ENCODE peak calls at places on chromosomes 2 and 18, in ten cellular contexts. One of them, this sample, is unnamed. For H3K9me3, the result is how much of the 10 kb centered on the place peaks cover.

GRCh38 chr2:119786312-119786711 is 26.6 kb downstream of the PTPN4 start:
- DNase-seq in tibial artery: no peak
- DNase-seq in CD8-positive, alpha-beta T cell: no peak
- DNase-seq in IMR-90: no peak
- DNase-seq in cardiac muscle cell: peak
- DNase-seq in lung: no peak
- DNase-seq in WERI-Rb-1: no peak
- DNase-seq in fibroblast of lung: no peak
- DNase-seq in body of pancreas: no peak
- DNase-seq in MM.1S: no peak
- DNase-seq in this sample: no peak

GRCh38 chr2:175432021-175432420 is 250.5 kb upstream of the ATP5MC3 start:
- DNase-seq in tibial artery: no peak
- DNase-seq in CD8-positive, alpha-beta T cell: no peak
- DNase-seq in IMR-90: no peak
- DNase-seq in cardiac muscle cell: no peak
- DNase-seq in lung: no peak
- DNase-seq in WERI-Rb-1: no peak
- DNase-seq in fibroblast of lung: no peak
- DNase-seq in body of pancreas: no peak
- DNase-seq in MM.1S: no peak
- DNase-seq in this sample: no peak

GRCh38 chr2:157785866-157786662 is 90.1 kb downstream of the ACVR1 start:
- DNase-seq in tibial artery: no peak
- DNase-seq in CD8-positive, alpha-beta T cell: no peak
- DNase-seq in IMR-90: peak
- DNase-seq in cardiac muscle cell: no peak
- DNase-seq in lung: no peak
- DNase-seq in WERI-Rb-1: peak
- DNase-seq in fibroblast of lung: peak
- DNase-seq in body of pancreas: no peak
- DNase-seq in MM.1S: no peak
- DNase-seq in this sample: no peak

GRCh38 chr2:151290467-151290866 is 999 bp upstream of the NMI start:
- DNase-seq in tibial artery: no peak
- DNase-seq in CD8-positive, alpha-beta T cell: no peak
- DNase-seq in IMR-90: no peak
- DNase-seq in cardiac muscle cell: no peak
- DNase-seq in lung: no peak
- DNase-seq in WERI-Rb-1: no peak
- DNase-seq in fibroblast of lung: no peak
- DNase-seq in body of pancreas: no peak
- DNase-seq in MM.1S: no peak
- DNase-seq in this sample: no peak

GRCh38 chr2:132659331-132659730 is 10.7 kb downstream of the LYPD1 start:
- DNase-seq in tibial artery: no peak
- DNase-seq in CD8-positive, alpha-beta T cell: no peak
- DNase-seq in IMR-90: no peak
- DNase-seq in cardiac muscle cell: no peak
- DNase-seq in lung: no peak
- DNase-seq in WERI-Rb-1: no peak
- DNase-seq in fibroblast of lung: no peak
- DNase-seq in body of pancreas: no peak
- DNase-seq in MM.1S: no peak
- DNase-seq in this sample: no peak

GRCh38 chr2:219908538-219908937 is 281.1 kb downstream of the SLC4A3 start:
- DNase-seq in tibial artery: no peak
- DNase-seq in CD8-positive, alpha-beta T cell: no peak
- DNase-seq in IMR-90: no peak
- DNase-seq in cardiac muscle cell: no peak
- DNase-seq in lung: no peak
- DNase-seq in WERI-Rb-1: peak
- DNase-seq in fibroblast of lung: no peak
- DNase-seq in body of pancreas: no peak
- DNase-seq in MM.1S: no peak
- DNase-seq in this sample: no peak

GRCh38 chr2:85785027-85785822 is 31.4 kb downstream of the ATOH8 start:
- DNase-seq in tibial artery: peak
- DNase-seq in CD8-positive, alpha-beta T cell: no peak
- DNase-seq in IMR-90: peak
- DNase-seq in cardiac muscle cell: peak
- DNase-seq in lung: peak
- DNase-seq in WERI-Rb-1: peak
- DNase-seq in fibroblast of lung: peak
- DNase-seq in body of pancreas: peak
- DNase-seq in MM.1S: no peak
- DNase-seq in this sample: no peak

GRCh38 chr18:80034852-80035406 is 695 bp downstream of the RBFA start:
- DNase-seq in tibial artery: no peak
- DNase-seq in CD8-positive, alpha-beta T cell: no peak
- DNase-seq in IMR-90: no peak
- DNase-seq in cardiac muscle cell: peak
- DNase-seq in lung: no peak
- DNase-seq in WERI-Rb-1: no peak
- DNase-seq in fibroblast of lung: no peak
- DNase-seq in body of pancreas: no peak
- DNase-seq in MM.1S: no peak
- DNase-seq in this sample: no peak

DNA sequence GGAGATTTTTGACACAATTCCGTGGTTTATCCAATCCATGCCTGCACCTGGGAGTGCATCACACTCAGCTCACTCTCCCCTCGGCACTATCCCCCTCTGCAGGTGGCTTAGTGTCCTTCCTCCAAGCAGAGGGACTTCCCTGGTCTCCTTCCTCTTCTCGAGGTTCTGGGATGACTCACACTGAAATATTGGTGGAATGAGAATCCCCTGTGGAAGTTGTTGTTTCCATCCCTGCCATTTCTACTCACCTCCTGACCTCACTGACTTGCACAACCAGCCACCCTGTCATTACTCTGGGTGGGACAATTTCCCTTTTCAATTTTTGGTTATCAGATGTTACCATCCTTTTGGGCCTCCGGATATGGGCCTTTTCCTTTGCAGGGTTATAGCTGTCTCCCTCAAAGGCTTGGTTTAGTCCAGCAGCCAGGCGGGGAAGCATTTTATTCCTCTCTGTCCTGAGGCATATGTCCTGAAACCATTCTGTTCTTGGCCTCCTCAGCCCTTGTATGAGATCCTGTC is 59.9 kb downstream of the PTPRM start:
- DNase-seq in tibial artery: no peak
- DNase-seq in CD8-positive, alpha-beta T cell: no peak
- DNase-seq in IMR-90: peak
- DNase-seq in cardiac muscle cell: peak
- DNase-seq in lung: no peak
- DNase-seq in WERI-Rb-1: no peak
- DNase-seq in fibroblast of lung: peak
- DNase-seq in body of pancreas: peak
- DNase-seq in MM.1S: no peak
- DNase-seq in this sample: no peak
- TF ChIP-seq CTCF in tibial artery: no peak
- TF ChIP-seq CTCF in CD8-positive, alpha-beta T cell: no peak
- TF ChIP-seq CTCF in IMR-90: peak
- TF ChIP-seq CTCF in cardiac muscle cell: peak
- TF ChIP-seq CTCF in lung: no peak
- TF ChIP-seq CTCF in WERI-Rb-1: no peak
- TF ChIP-seq CTCF in fibroblast of lung: no peak
- TF ChIP-seq CTCF in body of pancreas: no peak
- TF ChIP-seq CTCF in MM.1S: no peak
- TF ChIP-seq CTCF in this sample: no peak

GRCh38 chr2:9152975-9153402 is 53.6 kb upstream of the ASAP2 start:
- DNase-seq in tibial artery: no peak
- DNase-seq in CD8-positive, alpha-beta T cell: no peak
- DNase-seq in IMR-90: no peak
- DNase-seq in cardiac muscle cell: peak
- DNase-seq in lung: no peak
- DNase-seq in WERI-Rb-1: peak
- DNase-seq in fibroblast of lung: peak
- DNase-seq in body of pancreas: no peak
- DNase-seq in MM.1S: no peak
- DNase-seq in this sample: no peak
- H3K4me3 ChIP-seq in tibial artery: no peak
- H3K4me3 ChIP-seq in CD8-positive, alpha-beta T cell: no peak
- H3K4me3 ChIP-seq in IMR-90: no peak
- H3K4me3 ChIP-seq in cardiac muscle cell: no peak
- H3K4me3 ChIP-seq in lung: no peak
- H3K4me3 ChIP-seq in WERI-Rb-1: no peak
- H3K4me3 ChIP-seq in fibroblast of lung: no peak
- H3K4me3 ChIP-seq in body of pancreas: no peak
- H3K4me3 ChIP-seq in MM.1S: no peak
- H3K4me3 ChIP-seq in this sample: no peak

GRCh38 chr2:95318431-95319220 is 21.5 kb downstream of the KCNIP3 start:
- DNase-seq in tibial artery: no peak
- DNase-seq in CD8-positive, alpha-beta T cell: no peak
- DNase-seq in IMR-90: no peak
- DNase-seq in cardiac muscle cell: no peak
- DNase-seq in lung: no peak
- DNase-seq in WERI-Rb-1: no peak
- DNase-seq in fibroblast of lung: no peak
- DNase-seq in body of pancreas: no peak
- DNase-seq in MM.1S: no peak
- DNase-seq in this sample: peak

GRCh38 chr2:95320986-95321767 is 24.0 kb downstream of the KCNIP3 start:
- DNase-seq in tibial artery: no peak
- DNase-seq in CD8-positive, alpha-beta T cell: no peak
- DNase-seq in IMR-90: no peak
- DNase-seq in cardiac muscle cell: no peak
- DNase-seq in lung: no peak
- DNase-seq in WERI-Rb-1: no peak
- DNase-seq in fibroblast of lung: no peak
- DNase-seq in body of pancreas: no peak
- DNase-seq in MM.1S: no peak
- DNase-seq in this sample: peak

GRCh38 chr2:95320344-95320712 is 23.2 kb downstream of the KCNIP3 start:
- DNase-seq in tibial artery: no peak
- DNase-seq in CD8-positive, alpha-beta T cell: no peak
- DNase-seq in IMR-90: no peak
- DNase-seq in cardiac muscle cell: no peak
- DNase-seq in lung: no peak
- DNase-seq in WERI-Rb-1: no peak
- DNase-seq in fibroblast of lung: no peak
- DNase-seq in body of pancreas: no peak
- DNase-seq in MM.1S: no peak
- DNase-seq in this sample: peak

GRCh38 chr2:95317665-95318425 is 20.7 kb downstream of the KCNIP3 start:
- DNase-seq in tibial artery: no peak
- DNase-seq in CD8-positive, alpha-beta T cell: no peak
- DNase-seq in IMR-90: no peak
- DNase-seq in cardiac muscle cell: no peak
- DNase-seq in lung: no peak
- DNase-seq in WERI-Rb-1: no peak
- DNase-seq in fibroblast of lung: no peak
- DNase-seq in body of pancreas: no peak
- DNase-seq in MM.1S: no peak
- DNase-seq in this sample: peak

DNA sequence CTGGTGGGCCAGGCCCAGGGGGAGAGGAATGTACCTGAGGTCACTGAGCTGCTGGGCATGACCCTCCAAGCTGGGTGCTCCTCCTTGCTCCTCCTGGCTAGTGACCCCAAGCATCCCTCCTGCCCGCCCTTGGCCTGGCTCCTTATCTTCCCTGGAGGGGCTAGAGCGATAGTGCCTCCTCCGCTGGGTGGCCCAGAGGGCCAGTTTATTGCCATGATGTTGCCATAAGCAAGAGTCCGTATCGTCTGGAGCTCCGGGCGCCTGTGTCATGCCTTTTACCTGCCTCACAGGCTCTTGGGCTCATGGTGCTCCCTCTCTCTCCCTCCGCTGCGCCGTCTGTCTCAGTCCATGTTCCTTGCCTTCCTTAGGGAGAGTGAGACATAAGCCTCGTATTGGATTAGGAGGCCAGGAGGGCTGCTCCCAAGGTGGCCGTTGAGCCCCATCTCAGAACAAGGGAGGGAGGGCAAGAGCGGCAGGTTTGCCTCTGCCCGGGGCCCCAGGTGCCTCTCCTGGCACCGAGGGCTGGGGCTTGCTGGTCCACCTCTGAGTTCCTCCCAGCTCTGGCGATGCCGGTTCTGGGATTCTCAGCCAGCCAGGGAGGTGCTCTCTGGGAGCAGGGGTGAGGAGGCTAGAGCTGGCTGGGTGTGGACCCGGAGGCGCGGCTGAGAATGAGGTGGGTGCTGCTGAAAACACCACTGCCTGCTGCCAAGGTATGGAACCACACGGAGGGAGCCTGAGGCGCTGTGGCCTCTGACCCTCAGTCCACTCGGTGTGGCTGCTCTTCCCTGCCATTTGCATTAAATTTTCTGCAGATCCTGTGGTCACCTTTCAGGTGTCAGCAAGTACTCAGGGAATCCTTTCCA is 22.6 kb downstream of the KCNIP3 start:
- DNase-seq in tibial artery: no peak
- DNase-seq in CD8-positive, alpha-beta T cell: no peak
- DNase-seq in IMR-90: no peak
- DNase-seq in cardiac muscle cell: no peak
- DNase-seq in lung: no peak
- DNase-seq in WERI-Rb-1: peak
- DNase-seq in fibroblast of lung: no peak
- DNase-seq in body of pancreas: no peak
- DNase-seq in MM.1S: no peak
- DNase-seq in this sample: peak
- H3K9me3 ChIP-seq in tibial artery: under half
- H3K9me3 ChIP-seq in CD8-positive, alpha-beta T cell: under half
- H3K9me3 ChIP-seq in IMR-90: under half
- H3K9me3 ChIP-seq in cardiac muscle cell: under half
- H3K9me3 ChIP-seq in lung: under half
- H3K9me3 ChIP-seq in WERI-Rb-1: under half
- H3K9me3 ChIP-seq in fibroblast of lung: under half
- H3K9me3 ChIP-seq in body of pancreas: under half
- H3K9me3 ChIP-seq in MM.1S: under half
- H3K9me3 ChIP-seq in this sample: under half

GRCh38 chr18:76255070-76255683 is 239.9 kb downstream of the ZNF516 start:
- DNase-seq in tibial artery: no peak
- DNase-seq in CD8-positive, alpha-beta T cell: no peak
- DNase-seq in IMR-90: no peak
- DNase-seq in cardiac muscle cell: no peak
- DNase-seq in lung: no peak
- DNase-seq in WERI-Rb-1: no peak
- DNase-seq in fibroblast of lung: no peak
- DNase-seq in body of pancreas: no peak
- DNase-seq in MM.1S: no peak
- DNase-seq in this sample: no peak

GRCh38 chr18:76251691-76252090 is 243.4 kb downstream of the ZNF516 start:
- DNase-seq in tibial artery: no peak
- DNase-seq in CD8-positive, alpha-beta T cell: no peak
- DNase-seq in IMR-90: no peak
- DNase-seq in cardiac muscle cell: no peak
- DNase-seq in lung: no peak
- DNase-seq in WERI-Rb-1: no peak
- DNase-seq in fibroblast of lung: no peak
- DNase-seq in body of pancreas: no peak
- DNase-seq in MM.1S: no peak
- DNase-seq in this sample: no peak

GRCh38 chr18:76258209-76258608 is 236.8 kb downstream of the ZNF516 start:
- DNase-seq in tibial artery: no peak
- DNase-seq in CD8-positive, alpha-beta T cell: no peak
- DNase-seq in IMR-90: peak
- DNase-seq in cardiac muscle cell: peak
- DNase-seq in lung: no peak
- DNase-seq in WERI-Rb-1: no peak
- DNase-seq in fibroblast of lung: peak
- DNase-seq in body of pancreas: no peak
- DNase-seq in MM.1S: no peak
- DNase-seq in this sample: no peak

GRCh38 chr18:76256897-76257500 is 238.0 kb downstream of the ZNF516 start:
- DNase-seq in tibial artery: no peak
- DNase-seq in CD8-positive, alpha-beta T cell: no peak
- DNase-seq in IMR-90: peak
- DNase-seq in cardiac muscle cell: peak
- DNase-seq in lung: no peak
- DNase-seq in WERI-Rb-1: peak
- DNase-seq in fibroblast of lung: peak
- DNase-seq in body of pancreas: peak
- DNase-seq in MM.1S: peak
- DNase-seq in this sample: no peak

GRCh38 chr18:76252880-76253279 is 242.2 kb downstream of the ZNF516 start:
- DNase-seq in tibial artery: no peak
- DNase-seq in CD8-positive, alpha-beta T cell: no peak
- DNase-seq in IMR-90: peak
- DNase-seq in cardiac muscle cell: no peak
- DNase-seq in lung: no peak
- DNase-seq in WERI-Rb-1: peak
- DNase-seq in fibroblast of lung: no peak
- DNase-seq in body of pancreas: no peak
- DNase-seq in MM.1S: peak
- DNase-seq in this sample: no peak
- TF ChIP-seq CTCF in tibial artery: no peak
- TF ChIP-seq CTCF in CD8-positive, alpha-beta T cell: no peak
- TF ChIP-seq CTCF in IMR-90: peak
- TF ChIP-seq CTCF in cardiac muscle cell: peak
- TF ChIP-seq CTCF in lung: no peak
- TF ChIP-seq CTCF in WERI-Rb-1: peak
- TF ChIP-seq CTCF in fibroblast of lung: peak
- TF ChIP-seq CTCF in body of pancreas: no peak
- TF ChIP-seq CTCF in MM.1S: peak
- TF ChIP-seq CTCF in this sample: no peak

This sample was measured in mucosa of descending colon.